ENCODE peak calls at places on chromosome 4, in six cellular contexts. Y is cardiac muscle cell, P is ascending aorta, E is lower lobe of right lung, G is IMR-90, H is SK-N-SH. O is an unnamed sample. For H3K27me3, the result is how much of the 10 kb centered on the place peaks cover.

GRCh38 chr4:40328383-40328782 is 6.8 kb upstream of the CHRNA9 start:
- DNase-seq in Y (no peak), P (no peak), E (no peak), G (no peak), H (no peak), O (no peak)

GRCh38 chr4:96170198-96170597 is 330.3 kb downstream of the PDHA2 start:
- DNase-seq in Y (no peak), P (no peak), E (no peak), G (no peak), H (peak), O (no peak)

GRCh38 chr4:2934077-2934812 is 29.0 kb downstream of the NOP14 start:
- DNase-seq in Y (peak), P (peak), E (peak), G (peak), H (no peak), O (no peak)

GRCh38 chr4:23401572-23401971 is 488.3 kb downstream of the PPARGC1A start:
- DNase-seq in Y (no peak), P (no peak), E (no peak), G (no peak), H (no peak), O (no peak)

GRCh38 chr4:109350121-109350520 is 47.7 kb upstream of the COL25A1 start:
- DNase-seq in Y (no peak), P (no peak), E (no peak), G (no peak), H (no peak), O (no peak)

GRCh38 chr4:76311896-76312331 is 5.4 kb downstream of the STBD1 start:
- DNase-seq in Y (no peak), P (no peak), E (no peak), G (no peak), H (no peak), O (no peak)

GRCh38 chr4:151553874-151554273 is 144.9 kb downstream of the FHIP1A start:
- DNase-seq in Y (no peak), P (no peak), E (no peak), G (no peak), H (no peak), O (no peak)

GRCh38 chr4:99885063-99885664 is 9.1 kb downstream of the LAMTOR3 start:
- DNase-seq in Y (peak), P (no peak), E (no peak), G (peak), H (peak), O (no peak)

GRCh38 chr4:156941940-156942548 is 29.6 kb downstream of the PDGFC start:
- DNase-seq in Y (peak), P (peak), E (peak), G (peak), H (no peak), O (no peak)

GRCh38 chr4:2305766-2306501 is 44.0 kb upstream of the MXD4 start:
- DNase-seq in Y (no peak), P (no peak), E (no peak), G (no peak), H (no peak), O (no peak)

GRCh38 chr4:89215736-89216135 is 91.9 kb downstream of the GPRIN3 start:
- DNase-seq in Y (no peak), P (no peak), E (no peak), G (no peak), H (no peak), O (no peak)

GRCh38 chr4:86043755-86044592 is 315.9 kb downstream of the MAPK10 start:
- DNase-seq in Y (peak), P (peak), E (no peak), G (peak), H (peak), O (no peak)

GRCh38 chr4:52704133-52704532 is 45.0 kb upstream of the USP46 start:
- DNase-seq in Y (peak), P (no peak), E (no peak), G (peak), H (no peak), O (no peak)

GRCh38 chr4:40205259-40206198 is 8.7 kb downstream of the RHOH start:
- DNase-seq in Y (no peak), P (no peak), E (no peak), G (no peak), H (no peak), O (no peak)

GRCh38 chr4:36351082-36351666 is 69.8 kb downstream of the DTHD1 start:
- DNase-seq in Y (peak), P (peak), E (peak), G (peak), H (peak), O (peak)

GRCh38 chr4:23194751-23195150 is 502.0 kb downstream of the GBA3 start:
- DNase-seq in Y (no peak), P (no peak), E (no peak), G (no peak), H (no peak), O (no peak)

GRCh38 chr4:138226351-138226750 is 15.8 kb downstream of the SLC7A11 start:
- DNase-seq in Y (no peak), P (no peak), E (no peak), G (no peak), H (no peak), O (no peak)

GRCh38 chr4:139521764-139522373 is 34.1 kb downstream of the SETD7 start:
- DNase-seq in Y (no peak), P (no peak), E (no peak), G (no peak), H (no peak), O (no peak)

GRCh38 chr4:140296871-140297570 is 76.4 kb upstream of the SCOC start:
- DNase-seq in Y (no peak), P (no peak), E (no peak), G (no peak), H (no peak), O (no peak)

GRCh38 chr4:79609853-79610252 is 201.8 kb upstream of the GK2 start:
- DNase-seq in Y (no peak), P (no peak), E (no peak), G (no peak), H (no peak), O (no peak)

GRCh38 chr4:78922207-78922606 is 17.0 kb downstream of the PAQR3 start:
- DNase-seq in Y (peak), P (no peak), E (no peak), G (peak), H (no peak), O (no peak)

GRCh38 chr4:172061204-172061603 is 248.0 kb downstream of the GALNTL6 start:
- DNase-seq in Y (no peak), P (no peak), E (no peak), G (no peak), H (no peak), O (no peak)

GRCh38 chr4:101790521-101791188 is at the start of gene BANK1:
- DNase-seq in Y (peak), P (peak), E (peak), G (peak), H (peak), O (peak)

GRCh38 chr4:147736458-147736857 is 4.6 kb downstream of the ARHGAP10 start:
- DNase-seq in Y (peak), P (no peak), E (no peak), G (peak), H (no peak), O (no peak)

GRCh38 chr4:88341227-88342192 is 37.1 kb upstream of the HERC6 start:
- DNase-seq in Y (peak), P (no peak), E (no peak), G (peak), H (no peak), O (peak)

GRCh38 chr4:6394671-6395081 is 77.7 kb downstream of the PPP2R2C start:
- DNase-seq in Y (no peak), P (no peak), E (no peak), G (no peak), H (no peak), O (no peak)

GRCh38 chr4:1772869-1773538 is 20.1 kb upstream of the FGFR3 start:
- DNase-seq in Y (no peak), P (no peak), E (no peak), G (no peak), H (peak), O (no peak)

GRCh38 chr4:6768539-6768905 is 14.0 kb upstream of the KIAA0232 start:
- DNase-seq in Y (peak), P (peak), E (peak), G (peak), H (no peak), O (no peak)

GRCh38 chr4:77175201-77175610 is 18.2 kb downstream of the CCNG2 start:
- DNase-seq in Y (no peak), P (no peak), E (no peak), G (no peak), H (no peak), O (no peak)

GRCh38 chr4:77187231-77187630 is 30.2 kb downstream of the CCNG2 start:
- DNase-seq in Y (no peak), P (no peak), E (no peak), G (no peak), H (no peak), O (no peak)

GRCh38 chr4:139184129-139184528 is 7.1 kb upstream of the ELF2 start:
- DNase-seq in Y (peak), P (no peak), E (no peak), G (peak), H (no peak), O (no peak)

GRCh38 chr4:128590034-128590740 is 219.3 kb upstream of the JADE1 start:
- DNase-seq in Y (peak), P (no peak), E (no peak), G (no peak), H (no peak), O (no peak)

GRCh38 chr4:128587382-128587781 is 222.1 kb upstream of the JADE1 start:
- DNase-seq in Y (no peak), P (no peak), E (no peak), G (no peak), H (no peak), O (no peak)

GRCh38 chr4:128591482-128591881 is 218.0 kb upstream of the JADE1 start:
- DNase-seq in Y (no peak), P (no peak), E (no peak), G (no peak), H (no peak), O (no peak)

GRCh38 chr4:128589384-128589957 is 220.0 kb upstream of the JADE1 start:
- DNase-seq in Y (no peak), P (no peak), E (no peak), G (no peak), H (no peak), O (no peak)

GRCh38 chr4:128590773-128591172 is 218.7 kb upstream of the JADE1 start:
- DNase-seq in Y (peak), P (no peak), E (no peak), G (peak), H (no peak), O (no peak)
- TF ChIP-seq CTCF in Y (no peak), P (no peak), E (no peak), G (peak), H (no peak), O (no peak)

GRCh38 chr4:118351851-118352827 is 664 bp downstream of the PRSS12 start:
- DNase-seq in Y (no peak), P (no peak), E (peak), G (peak), H (peak), O (no peak)
- H3K27me3 ChIP-seq in Y (under half), P (under half), E (under half), G (under half), H (under half), O (under half)

GRCh38 chr4:15794905-15795304 is 16.8 kb downstream of the CD38 start:
- DNase-seq in Y (peak), P (no peak), E (no peak), G (no peak), H (no peak), O (no peak)

GRCh38 chr4:15799703-15800102 is 21.6 kb downstream of the CD38 start:
- DNase-seq in Y (no peak), P (no peak), E (no peak), G (no peak), H (no peak), O (no peak)

GRCh38 chr4:15794432-15794831 is 16.3 kb downstream of the CD38 start:
- DNase-seq in Y (peak), P (no peak), E (no peak), G (no peak), H (no peak), O (no peak)

GRCh38 chr4:15793506-15794363 is 15.6 kb downstream of the CD38 start:
- DNase-seq in Y (peak), P (no peak), E (no peak), G (no peak), H (peak), O (no peak)

DNA sequence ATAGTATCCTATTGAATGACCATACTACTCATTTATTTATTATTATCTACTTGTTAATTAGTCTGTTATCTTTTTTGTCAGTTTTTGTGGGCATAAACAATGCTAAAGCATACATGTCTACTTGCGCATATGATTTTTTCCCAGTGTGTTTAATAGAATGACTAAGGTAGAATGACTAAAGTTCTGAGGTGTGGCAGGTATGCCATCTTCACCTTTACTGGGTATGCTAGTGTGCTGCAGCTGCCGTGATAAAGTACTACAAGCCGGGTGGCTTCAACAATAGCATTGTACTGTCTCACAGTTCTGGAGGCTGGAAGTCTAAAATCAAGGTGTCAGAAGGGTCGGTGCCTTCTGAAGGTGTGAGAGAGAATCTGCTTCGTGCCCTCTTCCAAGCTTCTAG is 19.2 kb downstream of the CD38 start:
- DNase-seq in Y (no peak), P (no peak), E (no peak), G (no peak), H (no peak), O (no peak)
- H3K27ac ChIP-seq in Y (no peak), P (no peak), E (no peak), G (no peak), H (no peak), O (no peak)

GRCh38 chr4:27001398-27002164 is 140.9 kb downstream of the STIM2 start:
- DNase-seq in Y (no peak), P (no peak), E (no peak), G (no peak), H (no peak), O (no peak)

GRCh38 chr4:27000122-27000521 is 139.5 kb downstream of the STIM2 start:
- DNase-seq in Y (no peak), P (no peak), E (no peak), G (no peak), H (no peak), O (no peak)

GRCh38 chr4:27003602-27004238 is 143.1 kb downstream of the STIM2 start:
- DNase-seq in Y (peak), P (no peak), E (no peak), G (peak), H (no peak), O (no peak)

GRCh38 chr4:26999689-27000088 is 139.0 kb downstream of the STIM2 start:
- DNase-seq in Y (no peak), P (no peak), E (no peak), G (no peak), H (no peak), O (no peak)

GRCh38 chr4:27000820-27001219 is 140.2 kb downstream of the STIM2 start:
- DNase-seq in Y (no peak), P (no peak), E (no peak), G (no peak), H (no peak), O (no peak)
- TF ChIP-seq CTCF in Y (peak), P (no peak), E (no peak), G (peak), H (peak), O (peak)

GRCh38 chr4:65669981-65670330 is 333 bp downstream of the EPHA5 start:
- DNase-seq in Y (no peak), P (no peak), E (no peak), G (no peak), H (no peak), O (no peak)
- H3K27me3 ChIP-seq in Y (half or more), P (under half), E (half or more), G (under half), H (half or more), O (under half)

GRCh38 chr4:152962160-152962559 is 26.0 kb downstream of the FHDC1 start:
- DNase-seq in Y (no peak), P (no peak), E (no peak), G (no peak), H (no peak), O (no peak)

GRCh38 chr4:152959080-152959479 is 23.0 kb downstream of the FHDC1 start:
- DNase-seq in Y (no peak), P (no peak), E (no peak), G (no peak), H (no peak), O (no peak)

GRCh38 chr4:152961752-152962117 is 25.6 kb downstream of the FHDC1 start:
- DNase-seq in Y (peak), P (no peak), E (no peak), G (peak), H (no peak), O (no peak)

GRCh38 chr4:152957437-152958185 is 21.5 kb downstream of the FHDC1 start:
- DNase-seq in Y (peak), P (no peak), E (peak), G (no peak), H (no peak), O (no peak)

DNA sequence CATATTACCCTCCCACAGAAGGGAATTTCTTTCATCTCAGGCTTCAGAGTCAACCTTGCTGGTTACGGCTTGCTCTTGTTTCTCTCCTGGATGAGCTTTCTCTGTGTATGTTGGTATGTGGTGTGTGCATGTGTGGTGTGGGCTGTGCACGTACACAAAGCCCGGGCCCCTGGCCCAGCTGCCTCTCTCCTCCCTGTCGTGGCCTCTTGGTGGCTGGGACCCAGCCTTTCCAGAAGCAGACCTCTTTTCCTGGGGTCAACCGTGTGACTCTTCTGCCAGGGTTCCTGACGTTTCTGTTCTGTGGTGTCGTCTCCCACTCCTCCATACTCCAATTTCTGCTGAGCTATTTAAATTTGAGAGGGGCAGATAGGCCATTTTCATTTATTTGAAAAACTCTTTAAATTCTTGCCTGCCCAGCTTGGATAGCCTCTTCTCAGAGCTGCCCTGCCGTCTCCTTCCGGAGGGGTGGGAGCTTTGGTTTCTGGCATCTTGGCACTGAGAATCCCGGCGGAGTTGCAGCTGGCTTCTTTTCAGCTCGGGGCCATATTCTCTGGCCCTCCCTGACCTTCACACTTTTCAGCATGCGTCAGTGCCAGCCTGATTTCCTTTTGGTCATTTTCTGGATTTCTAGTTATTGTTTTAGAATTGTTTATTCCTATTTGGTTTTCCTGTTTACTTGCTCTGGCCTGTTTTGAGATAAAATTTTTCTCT is 25.1 kb downstream of the FHDC1 start:
- DNase-seq in Y (peak), P (no peak), E (no peak), G (no peak), H (no peak), O (no peak)
- H3K27ac ChIP-seq in Y (no peak), P (peak), E (peak), G (no peak), H (no peak), O (no peak)

GRCh38 chr4:25367004-25367621 is 9.9 kb upstream of the ANAPC4 start:
- DNase-seq in Y (peak), P (no peak), E (no peak), G (peak), H (peak), O (no peak)
- TF ChIP-seq CTCF in Y (peak), P (peak), E (peak), G (peak), H (peak), O (peak)

GRCh38 chr4:112522389-112522788 is 6.4 kb upstream of the NEUROG2 start:
- DNase-seq in Y (no peak), P (no peak), E (no peak), G (no peak), H (no peak), O (no peak)
- H3K27me3 ChIP-seq in Y (half or more), P (under half), E (half or more), G (half or more), H (under half), O (under half)

O was measured in Panc1.